ENCODE peak calls at places on chromosomes 11 and 22, in six cellular contexts. J, Y, X, R, T and L are unnamed samples.

GRCh38 chr11:68137833-68138232 is 16.6 kb upstream of the CHKA start:
- DNase-seq in J (no peak), R (no peak), Y (no peak), T (no peak), X (peak; percentile 66), L (no peak)

GRCh38 chr11:898540-899190 is 11.9 kb downstream of the CHID1 start:
- DNase-seq in X (peak; percentile 64), R (no peak), J (peak; percentile 28), Y (no peak), T (peak; percentile 15), L (no peak)

GRCh38 chr22:43127166-43127908 is 15.9 kb downstream of the MCAT start:
- DNase-seq in X (no peak), J (no peak), Y (no peak), R (no peak), T (no peak), L (no peak)

GRCh38 chr11:79363861-79364378 is 76.9 kb downstream of the TENM4 start:
- DNase-seq in X (no peak), R (no peak), T (peak; percentile 8), J (no peak), Y (no peak), L (no peak)

GRCh38 chr11:829116-829945 is 1.6 kb downstream of the CRACR2B start:
- DNase-seq in X (no peak), J (no peak), R (no peak), T (no peak), Y (no peak), L (no peak)

GRCh38 chr11:74138572-74138971 is 32.2 kb downstream of the C2CD3 start:
- DNase-seq in R (no peak), J (peak; percentile 98), T (peak; percentile 98), Y (no peak), X (peak; percentile 82), L (no peak)

GRCh38 chr11:61657566-61657965 is 22.6 kb upstream of the DAGLA start:
- DNase-seq in J (no peak), R (no peak), X (no peak), T (no peak), Y (no peak), L (no peak)

GRCh38 chr11:6523253-6523652 is 26.2 kb downstream of the DNHD1 start:
- DNase-seq in X (no peak), Y (no peak), J (peak; percentile 78), T (peak; percentile 87), R (no peak), L (no peak)

GRCh38 chr22:39166547-39166946 is 14.1 kb upstream of the CBX7 start:
- DNase-seq in J (no peak), T (no peak), X (no peak), R (no peak), Y (no peak), L (no peak)

GRCh38 chr22:49197500-49197899 is 630.2 kb downstream of the BRD1 start:
- DNase-seq in T (no peak), J (no peak), Y (no peak), R (no peak), X (no peak), L (no peak)

GRCh38 chr22:43066844-43067385 is 22.3 kb downstream of the TTLL1 start:
- DNase-seq in J (peak; percentile 81), T (peak; percentile 79), Y (no peak), X (no peak), R (no peak), L (no peak)

GRCh38 chr22:47371263-47372090 is 609.0 kb downstream of the TBC1D22A start:
- DNase-seq in X (no peak), J (no peak), T (no peak), Y (no peak), R (no peak), L (no peak)

GRCh38 chr11:130469181-130469580 is 20.7 kb downstream of the ADAMTS15 start:
- DNase-seq in T (no peak), Y (no peak), X (no peak), J (no peak), R (no peak), L (no peak)

GRCh38 chr22:45208993-45209838 is 31.5 kb downstream of the KIAA0930 start:
- DNase-seq in R (no peak), T (peak; percentile 88), Y (no peak), J (peak; percentile 87), X (peak; percentile 24), L (peak; percentile 64)

GRCh38 chr11:69243496-69244200 is 50.3 kb upstream of the MYEOV start:
- DNase-seq in T (no peak), X (no peak), R (no peak), Y (no peak), J (no peak), L (no peak)

GRCh38 chr11:2902784-2903671 is 17.5 kb upstream of the CDKN1C start:
- DNase-seq in R (no peak), X (peak; percentile 76), T (no peak), J (no peak), Y (no peak), L (no peak)

GRCh38 chr11:45025716-45026492 is 75.2 kb upstream of the TP53I11 start:
- DNase-seq in R (no peak), X (no peak), T (peak; percentile 50), J (no peak), Y (no peak), L (peak; percentile 85)

GRCh38 chr11:117795726-117796455 is 1.1 kb downstream of the DSCAML1 start:
- DNase-seq in R (no peak), T (no peak), X (no peak), Y (no peak), J (no peak), L (no peak)

GRCh38 chr11:17803751-17804334 is 69.3 kb downstream of the KCNC1 start:
- DNase-seq in R (no peak), X (no peak), J (no peak), Y (no peak), T (no peak), L (no peak)

GRCh38 chr11:74004694-74005615 is 3.9 kb downstream of the UCP3 start:
- DNase-seq in J (no peak), Y (peak; percentile 81), X (no peak), T (no peak), R (no peak), L (no peak)